ENCODE peak calls at places on chromosomes 11 and 22, in eight cellular contexts. S, V, L, J, M, N, R and D are unnamed samples. For H3K9me3, the result is how much of the 10 kb centered on the place peaks cover.

GRCh38 chr11:78048561-78048960 is 15.1 kb upstream of the THRSP start:
- DNase-seq in S (no peak), R (no peak), J (no peak), V (no peak), N (no peak), M (no peak), L (no peak), D (no peak)

GRCh38 chr22:46763051-46763705 is 728 bp downstream of the TBC1D22A start:
- DNase-seq in S (no peak), R (peak), N (peak), L (peak), M (no peak), V (peak), J (no peak), D (peak)

GRCh38 chr11:46305295-46305694 is 27.8 kb downstream of the CREB3L1 start:
- DNase-seq in V (no peak), N (no peak), L (no peak), J (no peak), M (no peak), R (no peak), S (no peak), D (no peak)

GRCh38 chr22:21628386-21629261 is 1.2 kb downstream of the YDJC start:
- DNase-seq in R (no peak), V (no peak), M (no peak), L (no peak), J (no peak), S (no peak), N (peak), D (no peak)

GRCh38 chr22:33438273-33438672 is 380.1 kb upstream of the SYN3 start:
- DNase-seq in L (peak), S (no peak), R (no peak), J (no peak), V (no peak), N (no peak), M (peak), D (peak)

GRCh38 chr11:108593910-108594434 is 404 bp upstream of the EXPH5 start:
- DNase-seq in S (no peak), V (no peak), L (no peak), M (no peak), N (no peak), J (no peak), R (no peak), D (no peak)

GRCh38 chr22:28907311-28908008 is 24.1 kb downstream of the ZNRF3 start:
- DNase-seq in V (no peak), M (no peak), N (no peak), R (no peak), J (no peak), L (no peak), S (no peak), D (no peak)

GRCh38 chr11:68128682-68129327 is 7.6 kb upstream of the CHKA start:
- DNase-seq in N (no peak), R (no peak), J (no peak), V (no peak), L (no peak), S (no peak), M (peak), D (peak)

GRCh38 chr22:46749682-46750529 is 11.9 kb upstream of the CERK start:
- DNase-seq in J (no peak), S (no peak), N (no peak), L (no peak), R (peak), V (no peak), M (no peak), D (no peak)

GRCh38 chr22:36406139-36406538 is 18.4 kb upstream of the MYH9 start:
- DNase-seq in R (no peak), M (no peak), J (no peak), L (peak), S (no peak), N (no peak), V (no peak), D (no peak)

GRCh38 chr11:28017816-28018215 is 90.1 kb downstream of the KIF18A start:
- DNase-seq in M (no peak), N (no peak), R (no peak), S (no peak), J (no peak), V (no peak), L (no peak), D (no peak)

GRCh38 chr11:89667001-89667400 is 43.1 kb upstream of the TRIM77 start:
- DNase-seq in L (no peak), M (no peak), R (no peak), V (no peak), J (peak), N (no peak), S (no peak), D (no peak)

GRCh38 chr11:93131709-93132108 is 66.1 kb downstream of the SLC36A4 start:
- DNase-seq in S (no peak), N (no peak), L (no peak), V (no peak), M (no peak), J (no peak), R (no peak), D (no peak)

DNA sequence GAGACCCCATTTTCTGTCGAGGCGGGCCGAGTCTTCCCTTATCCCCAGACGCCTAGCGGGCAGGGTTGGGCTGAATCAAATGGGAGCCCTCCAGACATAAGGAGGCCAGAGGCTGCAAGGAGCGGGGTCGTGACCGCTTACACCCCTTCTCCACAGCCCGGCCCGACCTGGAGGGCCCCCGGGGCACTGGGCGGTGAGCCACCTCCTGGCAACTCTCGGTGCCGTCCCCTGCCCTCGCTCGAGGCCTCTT is 499 bp upstream of the GP1BB start:
- DNase-seq in J (no peak), R (no peak), M (no peak), N (no peak), L (no peak), V (no peak), S (no peak), D (no peak)
- H3K9me3 ChIP-seq in J (under half), R (under half), M (under half), N (under half), L (under half), V (under half), S (under half), D (under half)

DNA sequence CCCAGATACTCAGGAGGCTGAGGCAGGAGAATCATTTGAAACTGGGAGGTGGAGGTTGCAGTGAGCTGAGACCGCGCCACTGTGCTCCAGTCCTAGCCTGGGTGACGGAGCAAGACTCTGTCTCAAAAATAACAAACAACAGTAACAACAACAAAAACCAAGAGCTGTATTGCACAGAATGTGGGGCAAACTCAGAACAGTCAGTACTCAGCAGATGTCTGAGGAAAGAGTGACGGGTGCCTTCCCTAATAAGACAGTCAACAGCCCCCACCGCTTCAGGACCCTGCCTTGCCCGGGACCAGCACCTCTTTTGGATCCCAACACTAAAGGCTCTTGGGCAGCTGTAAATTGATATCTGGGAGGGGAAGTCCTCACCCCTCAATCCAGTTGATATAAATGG is 40.3 kb downstream of the RIBC2 start:
- DNase-seq in R (no peak), S (no peak), V (no peak), L (no peak), J (no peak), M (no peak), N (no peak), D (no peak)
- H3K4me3 ChIP-seq in R (no peak), S (no peak), V (no peak), L (no peak), J (no peak), M (no peak), N (no peak), D (no peak)

GRCh38 chr22:48805516-48805915 is 1022.2 kb downstream of the BRD1 start:
- DNase-seq in N (no peak), S (no peak), R (no peak), V (no peak), M (no peak), J (no peak), L (no peak), D (no peak)

GRCh38 chr22:48804811-48805301 is 1022.8 kb downstream of the BRD1 start:
- DNase-seq in S (no peak), R (no peak), N (no peak), J (no peak), L (no peak), M (no peak), V (no peak), D (no peak)

GRCh38 chr22:48806227-48806781 is 1021.4 kb downstream of the BRD1 start:
- DNase-seq in S (no peak), N (no peak), V (no peak), J (no peak), R (no peak), L (no peak), M (no peak), D (no peak)

GRCh38 chr22:48807155-48807554 is 1020.5 kb downstream of the BRD1 start:
- DNase-seq in M (no peak), L (no peak), J (no peak), R (no peak), S (no peak), V (no peak), N (no peak), D (no peak)

DNA sequence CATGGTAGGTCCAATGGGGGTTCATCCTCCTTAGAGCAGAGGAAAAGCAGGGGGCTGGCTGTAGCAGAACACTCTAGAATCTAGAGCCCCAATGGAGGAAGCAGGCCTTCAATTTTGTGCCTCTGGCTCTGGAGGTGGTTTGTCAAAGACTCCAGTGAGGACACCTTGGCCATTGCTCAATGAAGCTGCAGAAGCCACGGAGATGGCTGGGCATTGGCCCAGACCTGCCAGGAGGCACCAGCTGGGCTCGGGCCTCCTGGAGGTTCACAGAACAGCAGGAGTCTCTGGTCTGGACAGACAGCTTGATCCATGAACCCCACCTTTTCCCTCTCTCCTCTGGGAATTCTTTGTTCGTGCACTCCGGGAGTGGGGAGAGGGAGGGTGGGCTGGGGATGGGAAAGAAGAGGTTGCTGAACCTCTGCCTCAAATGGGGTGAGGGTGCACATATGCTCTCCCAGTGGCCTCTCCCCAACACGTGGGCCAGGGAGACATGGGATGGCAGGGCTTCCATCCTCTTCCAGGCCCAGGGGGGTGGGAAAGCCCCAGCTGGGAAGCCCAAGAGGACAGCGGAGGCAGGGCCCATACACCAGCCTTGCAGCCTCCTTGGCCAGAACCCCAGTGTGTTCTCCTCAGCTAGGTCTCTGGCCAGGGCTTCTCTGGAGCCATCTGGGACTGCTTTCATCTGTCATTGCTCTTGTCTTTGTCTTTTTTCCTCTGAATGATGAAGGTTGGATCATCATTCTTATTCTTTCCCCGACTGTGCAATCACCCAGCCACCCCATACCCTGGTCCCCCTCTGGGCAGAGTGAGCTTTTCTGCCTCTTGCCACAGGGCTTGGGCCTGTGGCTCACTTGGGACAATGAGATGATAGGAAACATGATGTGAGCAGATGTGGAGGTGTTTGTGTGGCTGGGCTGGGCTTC is 1019.4 kb downstream of the BRD1 start:
- DNase-seq in M (no peak), V (no peak), S (no peak), R (no peak), J (no peak), N (no peak), L (no peak), D (no peak)
- H3K9me3 ChIP-seq in M (under half), V (under half), S (under half), R (under half), J (under half), N (under half), L (under half), D (under half)

DNA sequence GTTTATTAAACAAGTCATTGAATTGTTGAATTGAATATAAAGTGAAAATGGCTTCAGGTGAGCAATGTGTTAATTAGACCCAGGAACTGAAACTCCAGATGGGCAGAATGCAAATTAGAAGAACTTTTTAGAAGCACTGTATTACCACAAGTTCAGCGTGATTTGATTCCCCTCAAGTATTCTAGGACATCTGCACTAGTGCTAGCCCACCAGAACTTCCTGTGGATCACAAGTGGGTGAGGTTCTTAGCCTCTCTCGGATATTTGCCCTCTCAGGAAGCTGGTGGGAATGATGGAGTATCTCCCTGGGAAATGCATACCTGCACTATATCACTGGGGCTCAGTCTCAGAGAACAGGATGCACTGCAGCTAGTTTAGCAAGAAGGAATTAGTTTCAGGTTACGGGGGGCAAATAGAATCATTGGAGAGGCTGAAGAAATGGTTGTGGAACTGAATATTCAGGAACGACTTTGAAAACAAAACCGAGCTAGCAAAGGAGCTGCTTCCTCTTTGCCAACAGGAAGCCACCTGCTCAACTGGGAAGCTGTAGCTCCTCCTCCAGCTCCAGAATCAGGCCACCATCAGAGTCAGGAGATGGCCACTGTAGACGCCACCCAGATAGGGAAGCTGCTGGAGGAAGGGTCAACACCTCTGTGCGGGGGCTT is 74.3 kb downstream of the DHCR7 start:
- DNase-seq in V (no peak), S (no peak), L (no peak), M (no peak), N (peak), J (no peak), R (no peak), D (no peak)
- H3K4me3 ChIP-seq in V (no peak), S (no peak), L (no peak), M (no peak), N (no peak), J (no peak), R (no peak), D (no peak)

GRCh38 chr11:2645779-2646118 is 54.0 kb downstream of the KCNQ1OT1 start:
- DNase-seq in V (no peak), M (no peak), J (no peak), R (no peak), N (no peak), L (no peak), S (no peak), D (no peak)
- H3K9me3 ChIP-seq in V (under half), M (half or more), J (under half), R (under half), N (under half), L (half or more), S (half or more), D (half or more)

GRCh38 chr11:69374110-69374981 is 80.4 kb downstream of the MYEOV start:
- DNase-seq in R (no peak), L (no peak), V (no peak), M (peak), N (peak), J (peak), S (no peak), D (no peak)

GRCh38 chr11:69375316-69376154 is 81.6 kb downstream of the MYEOV start:
- DNase-seq in N (no peak), S (no peak), R (no peak), J (no peak), L (no peak), M (peak), V (no peak), D (no peak)

GRCh38 chr11:69377953-69378302 is 84.0 kb downstream of the MYEOV start:
- DNase-seq in M (no peak), L (no peak), N (no peak), R (no peak), J (no peak), V (no peak), S (no peak), D (no peak)

GRCh38 chr11:69377029-69377952 is 83.3 kb downstream of the MYEOV start:
- DNase-seq in L (peak), R (no peak), S (no peak), V (no peak), J (no peak), N (no peak), M (no peak), D (no peak)

GRCh38 chr11:69376155-69377028 is 82.4 kb downstream of the MYEOV start:
- DNase-seq in M (no peak), N (no peak), S (no peak), R (no peak), L (peak), J (peak), V (no peak), D (no peak)
- H3K4me3 ChIP-seq in M (no peak), N (no peak), S (no peak), R (no peak), L (no peak), J (no peak), V (no peak), D (no peak)